ENCODE peak calls at places on chromosomes 4 and X, in six cellular contexts. P is heart right ventricle, W is adrenal gland, S is mammary epithelial cell, X is lower lobe of right lung, I is GM23248. E is an unnamed sample.
A peak's percentile ranks its signal among the peaks of the same experiment; 100 is the strongest.

GRCh38 chr4:27789768-27790167 is 929.1 kb downstream of the STIM2 start:
- DNase-seq in P (no peak), W (no peak), S (no peak), X (no peak), I (peak; percentile 9), E (no peak)

GRCh38 chr4:75344915-75345314 is 169.3 kb downstream of the RCHY1 start:
- DNase-seq in P (no peak), W (no peak), S (no peak), X (no peak), I (peak; percentile 54), E (peak; percentile 80)

GRCh38 chr4:17613761-17614415 is 553 bp upstream of the MED28 start:
- DNase-seq in P (no peak), W (no peak), S (peak; percentile 70), X (no peak), I (peak; percentile 93), E (peak; percentile 71)

GRCh38 chr4:101254776-101255175 is 92.5 kb downstream of the PPP3CA start:
- DNase-seq in P (no peak), W (no peak), S (no peak), X (no peak), I (no peak), E (no peak)

GRCh38 chrX:140713174-140713539 is 3.6 kb downstream of the LINC00632 start:
- DNase-seq in P (no peak), W (no peak), S (no peak), X (no peak), I (no peak), E (peak; percentile 4)

GRCh38 chr4:40335508-40335860 is 351 bp downstream of the CHRNA9 start:
- DNase-seq in P (no peak), W (no peak), S (no peak), X (no peak), I (peak; percentile 92), E (peak; percentile 39)

GRCh38 chr4:5888706-5889696 is 3.9 kb downstream of the CRMP1 start:
- DNase-seq in P (no peak), W (no peak), S (no peak), X (no peak), I (no peak), E (no peak)

GRCh38 chr4:165966833-165967232 is 93.8 kb downstream of the TLL1 start:
- DNase-seq in P (no peak), W (no peak), S (no peak), X (no peak), I (no peak), E (no peak)

GRCh38 chrX:53056292-53056691 is 7.7 kb downstream of the GPR173 start:
- DNase-seq in P (no peak), W (no peak), S (peak; percentile 8), X (no peak), I (peak; percentile 41), E (no peak)

GRCh38 chr4:31391976-31392375 is 671.8 kb downstream of the PCDH7 start:
- DNase-seq in P (no peak), W (no peak), S (no peak), X (no peak), I (no peak), E (no peak)

GRCh38 chr4:4415806-4416805 is 29.2 kb downstream of the NSG1 start:
- DNase-seq in P (no peak), W (no peak), S (no peak), X (peak; percentile 20), I (no peak), E (no peak)

GRCh38 chr4:181821039-181822004 is 421.9 kb upstream of the TENM3 start:
- DNase-seq in P (no peak), W (no peak), S (peak; percentile 68), X (no peak), I (peak; percentile 10), E (no peak)

GRCh38 chr4:138118270-138118669 is 123.9 kb downstream of the SLC7A11 start:
- DNase-seq in P (no peak), W (no peak), S (no peak), X (no peak), I (no peak), E (no peak)

GRCh38 chrX:125436855-125437254 is 117.2 kb downstream of the TEX13C start:
- DNase-seq in P (no peak), W (no peak), S (peak; percentile 14), X (no peak), I (peak; percentile 7), E (peak; percentile 15)

GRCh38 chrX:140439455-140439854 is 65.4 kb downstream of the SOX3 start:
- DNase-seq in P (peak; percentile 12), W (no peak), S (no peak), X (peak; percentile 49), I (peak; percentile 21), E (no peak)

GRCh38 chr4:69098470-69098869 is 2.2 kb downstream of the UGT2B7 start:
- DNase-seq in P (no peak), W (no peak), S (no peak), X (no peak), I (no peak), E (no peak)

GRCh38 chr4:127632420-127633403 is at the start of gene INTU:
- DNase-seq in P (peak; percentile 88), W (peak; percentile 93), S (peak; percentile 96), X (peak; percentile 94), I (peak; percentile 99), E (peak; percentile 97)

GRCh38 chr4:149164282-149164681 is 651.4 kb downstream of the IQCM start:
- DNase-seq in P (no peak), W (no peak), S (no peak), X (no peak), I (peak; percentile 61), E (peak; percentile 66)

GRCh38 chr4:81724925-81725329 is 253.2 kb upstream of the RASGEF1B start:
- DNase-seq in P (peak; percentile 15), W (peak; percentile 51), S (peak; percentile 57), X (peak; percentile 73), I (peak; percentile 2), E (no peak)

GRCh38 chr4:147587061-147587460 is 30.1 kb upstream of the TMEM184C start:
- DNase-seq in P (no peak), W (no peak), S (no peak), X (no peak), I (no peak), E (no peak)

GRCh38 chr4:48461000-48461399 is 22.1 kb upstream of the SLC10A4 start:
- DNase-seq in P (no peak), W (no peak), S (no peak), X (no peak), I (no peak), E (no peak)

GRCh38 chr4:173167793-173168395 is 717 bp upstream of the GALNT7 start:
- DNase-seq in P (peak; percentile 33), W (peak; percentile 31), S (no peak), X (peak; percentile 60), I (peak; percentile 57), E (no peak)

DNA sequence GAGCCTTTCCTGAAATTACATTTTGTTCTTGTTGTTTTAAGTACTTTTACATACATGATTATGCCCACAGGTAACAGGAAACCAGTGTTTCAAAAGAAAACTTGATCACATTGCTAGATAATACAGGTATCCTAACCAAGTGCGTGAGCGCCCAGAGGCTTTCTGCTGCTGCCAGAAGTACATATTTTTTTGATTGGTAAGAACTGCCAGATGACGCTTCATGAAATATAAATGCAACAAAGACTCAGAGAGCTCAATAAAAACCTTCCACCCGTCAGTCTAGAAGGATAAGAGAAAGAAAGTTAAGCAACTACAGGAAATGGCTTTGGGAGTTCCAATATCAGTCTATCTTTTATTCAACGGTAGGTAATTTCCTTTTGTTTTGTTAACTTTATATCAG is at the start of gene EPGN:
- DNase-seq in P (no peak), W (no peak), S (peak; percentile 91), X (no peak), I (peak; percentile 20), E (peak; percentile 38)
- H3K4me3 ChIP-seq in P (no peak within 1 kb of the TSS), W (no peak within 1 kb of the TSS), S (peak within 1 kb of the TSS; percentile 77), X (no peak within 1 kb of the TSS), I (no peak within 1 kb of the TSS), E (no peak within 1 kb of the TSS)

GRCh38 chr4:7342581-7343352 is 92.0 kb downstream of the PSAPL1 start:
- DNase-seq in P (no peak), W (no peak), S (no peak), X (peak; percentile 25), I (no peak), E (no peak)
- H3K4me3 ChIP-seq in P (no peak overlapping the region), W (no peak overlapping the region), S (no peak overlapping the region), X (no peak overlapping the region), I (no peak overlapping the region), E (no peak overlapping the region)

DNA sequence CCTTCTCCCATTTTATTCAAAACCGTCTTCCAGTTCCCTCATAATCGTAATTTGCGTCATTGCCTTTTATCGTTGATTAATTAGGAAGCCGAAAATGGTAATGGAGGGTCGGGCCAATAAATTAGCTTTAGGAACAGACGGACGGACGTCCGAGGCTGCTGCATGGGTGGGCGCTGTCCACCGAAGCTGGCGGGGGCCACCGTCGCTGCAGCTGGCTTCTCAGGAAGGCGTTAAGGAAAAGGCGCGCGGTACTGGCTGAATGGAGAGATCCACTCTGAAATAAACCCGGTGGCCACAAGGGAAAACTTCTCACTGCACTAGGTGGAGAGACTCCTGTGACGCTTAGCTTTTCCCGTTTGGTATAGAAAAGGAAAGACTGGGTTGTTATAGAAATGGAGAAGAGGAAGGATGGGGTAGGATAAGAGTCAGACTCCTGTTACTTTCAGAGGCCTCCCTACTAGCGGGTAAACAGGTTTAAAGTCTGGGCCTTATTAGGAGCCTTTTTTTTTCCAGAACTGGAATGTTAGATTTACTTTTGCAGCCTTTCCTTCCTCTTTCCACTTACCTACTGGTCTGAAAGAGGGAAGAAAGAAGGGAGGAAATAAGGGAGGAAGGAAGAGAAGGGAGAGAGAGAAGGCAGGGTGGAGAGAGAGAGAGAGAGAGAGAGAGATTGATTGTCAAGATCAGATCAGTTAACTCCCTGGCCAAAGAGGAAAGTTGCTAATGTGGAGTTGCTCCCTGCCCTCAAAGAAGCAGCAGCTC is 11.3 kb upstream of the PRDM8 start:
- DNase-seq in P (no peak), W (no peak), S (no peak), X (no peak), I (peak; percentile 44), E (no peak)
- H3K4me3 ChIP-seq in P (peak overlapping the region; percentile 68), W (no peak overlapping the region), S (peak overlapping the region; percentile 56), X (peak overlapping the region; percentile 61), I (peak overlapping the region; percentile 100), E (no peak overlapping the region)

GRCh38 chr4:164193676-164194075 is 560.3 kb upstream of the SMIM31 start:
- DNase-seq in P (no peak), W (no peak), S (no peak), X (no peak), I (no peak), E (no peak)
- H3K4me3 ChIP-seq in P (no peak overlapping the region), W (no peak overlapping the region), S (no peak overlapping the region), X (no peak overlapping the region), I (no peak overlapping the region), E (no peak overlapping the region)

DNA sequence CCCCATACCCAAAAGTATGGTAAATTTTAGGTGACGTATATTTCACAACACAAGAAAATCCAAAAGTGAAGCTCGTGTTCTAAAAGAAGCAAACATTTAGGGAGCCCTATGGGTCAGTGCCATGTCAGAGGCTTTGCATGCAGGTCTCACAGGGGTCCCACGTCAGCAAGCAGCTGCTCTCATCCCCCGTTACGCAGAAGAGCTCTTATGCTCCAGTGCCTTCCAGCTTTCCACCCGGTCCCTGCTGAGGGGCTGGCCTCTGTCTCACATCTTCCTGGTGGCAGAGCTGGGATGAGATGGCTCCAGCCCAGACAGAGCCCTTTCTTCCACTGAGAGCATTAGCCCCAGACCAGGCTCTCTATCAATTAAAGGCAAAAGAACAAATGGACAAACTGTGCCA is 82.0 kb downstream of the IRF2 start:
- DNase-seq in P (no peak), W (no peak), S (no peak), X (no peak), I (no peak), E (no peak)
- H3K4me3 ChIP-seq in P (no peak overlapping the region), W (no peak overlapping the region), S (no peak overlapping the region), X (peak overlapping the region; percentile 20), I (no peak overlapping the region), E (no peak overlapping the region)

GRCh38 chr4:89303177-89303576 is 4.4 kb downstream of the GPRIN3 start:
- DNase-seq in P (no peak), W (peak; percentile 22), S (no peak), X (peak; percentile 51), I (no peak), E (no peak)
- H3K4me3 ChIP-seq in P (no peak overlapping the region), W (no peak overlapping the region), S (no peak overlapping the region), X (no peak overlapping the region), I (no peak overlapping the region), E (no peak overlapping the region)